ENCODE peak calls at places on chromosome 1, in four cellular contexts. V is A549, U is T-helper 2 cell, D is CMK. M is an unnamed sample.

GRCh38 chr1:21126324-21126723 is 50.4 kb downstream of the EIF4G3 start:
- DNase-seq in V (no peak), U (no peak), D (no peak), M (no peak)

GRCh38 chr1:231236131-231236571 is 4.9 kb upstream of the GNPAT start:
- DNase-seq in V (no peak), U (no peak), D (no peak), M (no peak)

GRCh38 chr1:43707191-43708005 is at the start of gene ST3GAL3:
- DNase-seq in V (peak), U (peak), D (peak), M (peak)

GRCh38 chr1:36155560-36156328 is at the start of gene MAP7D1:
- DNase-seq in V (peak), U (peak), D (no peak), M (peak)

GRCh38 chr1:162069334-162070093 is at the start of gene NOS1AP:
- DNase-seq in V (peak), U (peak), D (peak), M (peak)

GRCh38 chr1:22139066-22139594 is 3.8 kb downstream of the WNT4 start:
- DNase-seq in V (no peak), U (no peak), D (no peak), M (no peak)

GRCh38 chr1:7538033-7538432 is 233.1 kb upstream of the VAMP3 start:
- DNase-seq in V (peak), U (no peak), D (no peak), M (no peak)

GRCh38 chr1:1510912-1511532 is 940 bp upstream of the ATAD3A start:
- DNase-seq in V (peak), U (no peak), D (peak), M (no peak)

M was measured in effector CD4-positive, alpha-beta T cell.